ENCODE peak calls at places on chromosome 9, in four cellular contexts. A is tibial artery; B is CD8-positive, alpha-beta T cell; G is cardiac muscle cell. N is an unnamed sample.
A peak's percentile ranks its signal among the peaks of the same experiment; 100 is the strongest.

GRCh38 chr9:93701494-93702218 is 125.3 kb downstream of the PHF2 start:
- DNase-seq in G (no peak), B (no peak), A (no peak), N (no peak)

GRCh38 chr9:16368425-16369087 is 501.9 kb downstream of the BNC2 start:
- DNase-seq in G (no peak), B (peak; percentile 13), A (no peak), N (no peak)

GRCh38 chr9:86303316-86303975 is 21.1 kb upstream of the ISCA1 start:
- DNase-seq in G (peak; percentile 32), B (peak; percentile 54), A (no peak), N (no peak)

GRCh38 chr9:16645970-16646369 is 224.5 kb downstream of the BNC2 start:
- DNase-seq in A (no peak), G (peak; percentile 42), B (no peak), N (no peak)

GRCh38 chr9:70639853-70640814 is 225.7 kb upstream of the KLF9 start:
- DNase-seq in A (no peak), B (no peak), G (peak; percentile 80), N (peak; percentile 71)

GRCh38 chr9:101449071-101449721 is 13.6 kb upstream of the ALDOB start:
- DNase-seq in B (peak; percentile 65), A (peak; percentile 34), G (peak; percentile 63), N (peak; percentile 96)

GRCh38 chr9:100459963-100460362 is 13.0 kb upstream of the TMEFF1 start:
- DNase-seq in A (no peak), G (no peak), B (no peak), N (no peak)

GRCh38 chr9:109852561-109852960 is 72.6 kb downstream of the PALM2AKAP2 start:
- DNase-seq in B (no peak), A (no peak), G (peak; percentile 11), N (no peak)

GRCh38 chr9:135588371-135588770 is 26.8 kb downstream of the PAEP start:
- DNase-seq in G (no peak), B (no peak), A (no peak), N (no peak)

GRCh38 chr9:98075332-98075805 is 18.8 kb downstream of the NANS start:
- DNase-seq in A (no peak), G (peak; percentile 78), B (no peak), N (no peak)

GRCh38 chr9:128819716-128820664 is 1.7 kb downstream of the ENDOG start:
- DNase-seq in B (no peak), A (no peak), G (peak; percentile 81), N (no peak)

GRCh38 chr9:81771606-81772005 is 82.3 kb upstream of the TLE1 start:
- DNase-seq in A (no peak), B (no peak), G (no peak), N (no peak)

GRCh38 chr9:113648586-113648985 is 185.1 kb downstream of the RGS3 start:
- DNase-seq in A (peak; percentile 9), B (no peak), G (no peak), N (no peak)

GRCh38 chr9:5718296-5719032 is 89.6 kb downstream of the RIC1 start:
- DNase-seq in G (no peak), A (no peak), B (no peak), N (no peak)

GRCh38 chr9:34045903-34046302 is 2.8 kb downstream of the UBAP2 start:
- DNase-seq in G (no peak), B (no peak), A (no peak), N (no peak)

GRCh38 chr9:123419721-123420559 is 63.9 kb downstream of the CRB2 start:
- DNase-seq in A (no peak), B (no peak), G (no peak), N (peak; percentile 46)

GRCh38 chr9:125240649-125240999 is 519 bp downstream of the HSPA5 start:
- DNase-seq in A (no peak), B (no peak), G (peak; percentile 50), N (no peak)

GRCh38 chr9:1044643-1045042 is 5.5 kb upstream of the DMRT2 start:
- DNase-seq in A (peak; percentile 48), G (peak; percentile 33), B (no peak), N (no peak)

GRCh38 chr9:118529624-118530214 is 825.5 kb downstream of the TLR4 start:
- DNase-seq in B (no peak), G (no peak), A (no peak), N (no peak)

GRCh38 chr9:37678789-37679273 is 28.1 kb downstream of the FRMPD1 start:
- DNase-seq in G (no peak), A (no peak), B (no peak), N (no peak)

GRCh38 chr9:98365227-98365669 is 109.8 kb upstream of the TBC1D2 start:
- DNase-seq in B (no peak), A (no peak), G (peak; percentile 52), N (peak; percentile 77)

GRCh38 chr9:6997330-6997729 is 239.6 kb downstream of the KDM4C start:
- DNase-seq in G (no peak), B (no peak), A (no peak), N (no peak)

GRCh38 chr9:134329886-134330285 is 3.6 kb downstream of the RXRA start:
- DNase-seq in A (no peak), B (no peak), G (no peak), N (no peak)

GRCh38 chr9:134332266-134332665 is 6.0 kb downstream of the RXRA start:
- DNase-seq in B (no peak), A (no peak), G (no peak), N (no peak)

GRCh38 chr9:134332841-134333233 is 6.6 kb downstream of the RXRA start:
- DNase-seq in B (no peak), A (no peak), G (no peak), N (no peak)

GRCh38 chr9:134330590-134330989 is 4.3 kb downstream of the RXRA start:
- DNase-seq in A (no peak), B (no peak), G (no peak), N (no peak)

GRCh38 chr9:134331186-134332025 is 5.2 kb downstream of the RXRA start:
- DNase-seq in B (no peak), A (no peak), G (no peak), N (no peak)
- H3K4me3 ChIP-seq in B (no peak overlapping the region), A (no peak overlapping the region), G (no peak overlapping the region), N (no peak overlapping the region)

GRCh38 chr9:126915281-126915816 is 767 bp downstream of the RALGPS1 start:
- DNase-seq in A (no peak), B (no peak), G (no peak), N (peak; percentile 95)

GRCh38 chr9:126919193-126919592 is 4.6 kb downstream of the RALGPS1 start:
- DNase-seq in A (no peak), B (no peak), G (no peak), N (no peak)

GRCh38 chr9:126914458-126915280 is at the start of gene RALGPS1:
- DNase-seq in A (peak; percentile 94), B (peak; percentile 93), G (peak; percentile 97), N (peak; percentile 98)

GRCh38 chr9:126915846-126916543 is 1.4 kb downstream of the RALGPS1 start:
- DNase-seq in A (no peak), B (no peak), G (no peak), N (peak; percentile 55)

GRCh38 chr9:126916909-126917308 is 2.3 kb downstream of the RALGPS1 start:
- DNase-seq in A (no peak), B (no peak), G (no peak), N (peak; percentile 84)
- TF ChIP-seq CTCF in A (no peak), B (no peak), G (no peak), N (peak; percentile 72)

GRCh38 chr9:126465977-126466376 is 139.3 kb downstream of the MVB12B start:
- DNase-seq in B (no peak), G (no peak), A (no peak), N (no peak)
- H3K4me1 ChIP-seq in B (peaks cover 29% of the 10 kb centered on the region), G (no peaks in the 10 kb centered on the region), A (no peaks in the 10 kb centered on the region), N (no peaks in the 10 kb centered on the region)

GRCh38 chr9:137076636-137077009 is 694 bp upstream of the UAP1L1 start:
- DNase-seq in A (no peak), B (no peak), G (no peak), N (no peak)
- H3K4me3 ChIP-seq in A (peak overlapping the region; percentile 54), B (no peak overlapping the region), G (peak overlapping the region; percentile 40), N (no peak overlapping the region)

GRCh38 chr9:127397722-127398647 is 1.0 kb downstream of the SLC2A8 start:
- DNase-seq in A (peak; percentile 55), G (peak; percentile 19), B (peak; percentile 67), N (peak; percentile 78)
- TF ChIP-seq CTCF in A (peak; percentile 46), G (peak; percentile 45), B (no peak), N (peak; percentile 67)

GRCh38 chr9:137458194-137459146 is 664 bp downstream of the NSMF start:
- DNase-seq in B (no peak), A (peak; percentile 33), G (no peak), N (no peak)
- H3K4me1 ChIP-seq in B (peaks cover 70% of the 10 kb centered on the region), A (peaks cover 60% of the 10 kb centered on the region), G (peaks cover 12% of the 10 kb centered on the region), N (peaks cover 4% of the 10 kb centered on the region)

GRCh38 chr9:35689351-35689600 is 449 bp downstream of the TPM2 start:
- DNase-seq in B (no peak), G (no peak), A (no peak), N (no peak)

GRCh38 chr9:35689601-35690446 is at the start of gene TPM2:
- DNase-seq in A (peak; percentile 80), G (peak; percentile 95), B (no peak), N (peak; percentile 89)

GRCh38 chr9:35687306-35687705 is 2.4 kb downstream of the TPM2 start:
- DNase-seq in A (no peak), G (no peak), B (no peak), N (no peak)

GRCh38 chr9:35687972-35688557 is 1.7 kb downstream of the TPM2 start:
- DNase-seq in G (no peak), A (no peak), B (no peak), N (no peak)

GRCh38 chr9:35688558-35689350 is 971 bp downstream of the TPM2 start:
- DNase-seq in A (no peak), G (peak; percentile 69), B (no peak), N (no peak)
- H3K4me3 ChIP-seq in A (peak overlapping the region; percentile 94), G (peak overlapping the region; percentile 67), B (no peak overlapping the region), N (peak overlapping the region; percentile 96)